ENCODE peak calls at places on chromosomes 13 and 19, in five cellular contexts. W is endothelial cell of umbilical vein, B is GM23248, S is fibroblast of lung, I is astrocyte. T is an unnamed sample.

GRCh38 chr19:33201473-33201872 is 7.3 kb downstream of the LRP3 start:
- DNase-seq in B (no peak), I (no peak), S (no peak), W (no peak), T (no peak)

GRCh38 chr13:28047784-28048388 is 52.5 kb downstream of the FLT3 start:
- DNase-seq in B (peak; percentile 65), S (peak; percentile 9), I (no peak), W (no peak), T (no peak)

GRCh38 chr13:48281556-48281955 is 22.0 kb upstream of the RB1 start:
- DNase-seq in S (no peak), W (no peak), B (no peak), I (no peak), T (no peak)

GRCh38 chr19:21568816-21569496 is 63.6 kb downstream of the ZNF429 start:
- DNase-seq in I (peak; percentile 89), W (no peak), B (peak; percentile 98), S (peak; percentile 92), T (no peak)

GRCh38 chr19:29878973-29879654 is 62.9 kb upstream of the URI1 start:
- DNase-seq in I (peak; percentile 14), B (peak; percentile 84), S (peak; percentile 21), W (no peak), T (no peak)

GRCh38 chr19:47725759-47726401 is 12.7 kb downstream of the EHD2 start:
- DNase-seq in S (no peak), I (no peak), W (no peak), B (no peak), T (peak; percentile 84)

GRCh38 chr19:49059056-49059455 is 1.5 kb upstream of the CGB7 start:
- DNase-seq in W (no peak), I (no peak), B (no peak), S (no peak), T (no peak)

GRCh38 chr13:112733112-112733511 is 43.3 kb downstream of the ATP11A start:
- DNase-seq in W (no peak), B (no peak), I (no peak), S (no peak), T (no peak)

GRCh38 chr19:30450945-30451344 is 78.8 kb downstream of the ZNF536 start:
- DNase-seq in S (no peak), W (no peak), I (no peak), B (peak; percentile 50), T (no peak)

GRCh38 chr19:8158411-8159074 is 9.2 kb upstream of the FBN3 start:
- DNase-seq in B (peak; percentile 76), W (peak; percentile 59), I (peak; percentile 59), S (peak; percentile 67), T (no peak)

GRCh38 chr19:7004313-7004931 is 16.8 kb downstream of the MBD3L2B start:
- DNase-seq in I (no peak), B (peak; percentile 69), S (peak; percentile 12), W (peak; percentile 36), T (no peak)

GRCh38 chr19:37999309-38000213 is 92.6 kb downstream of the SIPA1L3 start:
- DNase-seq in I (peak; percentile 99), S (peak; percentile 100), B (peak; percentile 97), W (peak; percentile 89), T (no peak)

GRCh38 chr13:23993439-23993980 is 96.2 kb upstream of the C1QTNF9B start:
- DNase-seq in I (peak; percentile 73), S (peak; percentile 75), W (no peak), B (no peak), T (no peak)

DNA sequence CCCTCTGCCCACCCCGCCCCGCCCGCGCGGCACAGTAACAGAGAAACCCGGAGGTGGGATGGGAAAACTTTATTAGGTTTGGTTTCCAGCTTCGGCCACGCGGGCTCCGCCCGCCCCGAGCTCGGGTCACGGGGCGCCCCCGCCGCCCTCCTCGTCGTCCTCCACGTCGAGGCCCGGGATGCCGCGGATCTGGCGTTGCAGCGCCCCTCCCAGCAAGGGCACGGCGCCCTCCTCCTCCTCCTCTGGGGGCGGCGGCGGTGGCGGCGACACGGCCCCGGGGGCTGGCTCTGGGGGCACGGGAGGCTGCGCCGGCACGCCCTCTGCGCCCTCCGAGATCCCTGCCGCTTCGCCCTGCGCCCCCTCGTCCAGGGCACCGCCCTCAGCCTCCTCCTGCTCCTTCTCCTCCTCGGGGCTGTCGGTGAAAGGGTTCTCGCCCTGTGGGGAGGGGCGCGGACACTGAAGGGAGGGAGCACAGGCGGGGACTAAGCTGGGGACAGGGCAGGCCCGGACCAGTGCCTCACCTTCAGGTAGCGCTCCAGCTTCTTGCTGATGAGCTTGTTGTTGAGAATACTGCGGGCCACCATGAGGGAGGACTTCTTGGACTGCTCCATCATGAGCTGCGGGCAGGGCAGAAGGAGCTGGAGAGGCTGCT is 535 bp upstream of the AKAP8 start:
- DNase-seq in S (peak; percentile 46), B (peak; percentile 63), W (peak; percentile 64), I (peak; percentile 22), T (peak; percentile 33)
- H3K9ac ChIP-seq in S (peak overlapping the region; percentile 73), B (peak overlapping the region; percentile 87), W (peak overlapping the region; percentile 33), I (peak overlapping the region; percentile 83), T (peak overlapping the region; percentile 84)

GRCh38 chr19:46411088-46412033 is 2.0 kb downstream of the CCDC8 start:
- DNase-seq in B (no peak), I (no peak), S (no peak), W (no peak), T (no peak)
- H3K27ac ChIP-seq in B (no peak overlapping the region), I (no peak overlapping the region), S (no peak overlapping the region), W (no peak overlapping the region), T (no peak overlapping the region)

DNA sequence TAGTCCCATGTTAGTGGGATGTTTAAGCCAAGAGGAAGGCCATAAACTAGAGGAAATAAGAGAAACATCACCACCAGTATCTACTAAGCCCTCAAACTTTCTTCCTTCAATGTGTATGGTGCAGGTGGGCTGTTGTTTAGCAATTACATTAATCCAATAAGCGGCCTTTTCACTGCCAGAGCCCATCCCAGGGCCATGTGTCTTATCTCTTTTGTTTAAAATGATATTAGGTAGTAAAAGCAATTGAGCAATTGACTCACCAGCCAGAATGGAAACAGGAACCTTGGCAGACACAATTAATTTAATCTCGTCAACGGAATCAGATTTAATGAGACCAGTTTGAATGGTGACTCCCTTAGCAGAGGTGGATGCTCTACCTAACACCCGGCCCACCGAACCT is 1503.5 kb downstream of the UQCRFS1 start:
- DNase-seq in B (no peak), S (no peak), W (no peak), I (no peak), T (no peak)
- H3K9ac ChIP-seq in B (no peak overlapping the region), S (no peak overlapping the region), W (no peak overlapping the region), I (no peak overlapping the region), T (no peak overlapping the region)

GRCh38 chr13:101450749-101451130 is 1.7 kb upstream of the ITGBL1 start:
- DNase-seq in W (no peak), B (no peak), I (no peak), S (no peak), T (no peak)
- H3K27ac ChIP-seq in W (peak overlapping the region; percentile 94), B (peak overlapping the region; percentile 51), I (peak overlapping the region; percentile 81), S (peak overlapping the region; percentile 66), T (peak overlapping the region; percentile 98)

GRCh38 chr19:53983457-53984289 is 7.8 kb upstream of the CACNG6 start:
- DNase-seq in S (no peak), W (no peak), I (no peak), B (no peak), T (no peak)
- H3K9ac ChIP-seq in S (no peak overlapping the region), W (no peak overlapping the region), I (no peak overlapping the region), B (no peak overlapping the region), T (no peak overlapping the region)

DNA sequence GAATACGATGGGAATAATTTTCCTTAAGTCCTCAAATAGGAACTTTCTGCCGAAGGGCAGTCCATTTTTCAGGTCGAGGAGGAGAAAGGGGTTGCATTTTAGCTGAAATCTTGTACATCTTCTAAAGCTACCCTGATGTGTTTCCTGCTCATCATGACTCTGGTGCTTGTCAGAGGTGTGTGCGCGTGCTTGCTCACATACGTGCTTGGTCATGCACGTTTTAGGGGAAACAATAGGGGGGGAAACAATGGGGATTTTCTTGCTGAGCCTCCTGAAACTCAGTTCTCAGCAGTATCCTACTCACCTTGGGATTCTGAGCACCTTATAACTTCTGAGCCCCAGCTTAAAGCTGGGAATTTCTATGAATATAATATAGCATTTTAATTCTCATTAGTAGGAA is 44.7 kb downstream of the TM9SF2 start:
- DNase-seq in I (no peak), B (no peak), S (no peak), W (no peak), T (no peak)
- H3K27ac ChIP-seq in I (no peak overlapping the region), B (no peak overlapping the region), S (no peak overlapping the region), W (no peak overlapping the region), T (no peak overlapping the region)